ENCODE peak calls at places on chromosomes 12 and 14, in six cellular contexts. A is neural crest cell, H is upper lobe of right lung, X is AG09319, K is H9, R is astrocyte of the cerebellum. V is an unnamed sample.

GRCh38 chr12:52844386-52844785 is 4.4 kb downstream of the KRT78 start:
- DNase-seq in A (no peak), H (no peak), X (no peak), K (no peak), R (no peak), V (peak)

GRCh38 chr14:70289138-70289537 is 70.3 kb downstream of the COX16 start:
- DNase-seq in A (no peak), H (no peak), X (no peak), K (no peak), R (no peak), V (no peak)

GRCh38 chr12:15632708-15633107 is 156.5 kb downstream of the EPS8 start:
- DNase-seq in A (no peak), H (no peak), X (no peak), K (no peak), R (no peak), V (no peak)

GRCh38 chr12:51262758-51263177 is 7.4 kb downstream of the SMAGP start:
- DNase-seq in A (peak), H (peak), X (peak), K (peak), R (no peak), V (peak)

GRCh38 chr12:4445156-4446020 is at the start of gene FGF6:
- DNase-seq in A (no peak), H (no peak), X (no peak), K (no peak), R (no peak), V (no peak)

GRCh38 chr12:3119192-3119744 is 42.1 kb downstream of the TSPAN9 start:
- DNase-seq in A (no peak), H (no peak), X (no peak), K (no peak), R (no peak), V (no peak)

GRCh38 chr14:36301159-36301558 is 19.3 kb downstream of the MBIP start:
- DNase-seq in A (no peak), H (no peak), X (no peak), K (no peak), R (no peak), V (no peak)

GRCh38 chr14:94643316-94644101 is 31.3 kb downstream of the SERPINA3 start:
- DNase-seq in A (no peak), H (no peak), X (no peak), K (no peak), R (no peak), V (no peak)

GRCh38 chr14:100623961-100624360 is 36.7 kb upstream of the BEGAIN start:
- DNase-seq in A (no peak), H (peak), X (no peak), K (no peak), R (no peak), V (no peak)

GRCh38 chr12:76636141-76636692 is 76.6 kb upstream of the OSBPL8 start:
- DNase-seq in A (no peak), H (no peak), X (no peak), K (no peak), R (no peak), V (no peak)

GRCh38 chr12:128190614-128191013 is 76.4 kb upstream of the TMEM132C start:
- DNase-seq in A (peak), H (no peak), X (no peak), K (peak), R (no peak), V (no peak)

GRCh38 chr14:22339277-22339676 is 249.7 kb downstream of the DAD1 start:
- DNase-seq in A (no peak), H (no peak), X (no peak), K (no peak), R (peak), V (peak)

GRCh38 chr14:84217066-84217465 is 1312.9 kb upstream of the FLRT2 start:
- DNase-seq in A (no peak), H (no peak), X (no peak), K (no peak), R (no peak), V (no peak)

GRCh38 chr14:73245401-73246325 is 8.4 kb downstream of the PAPLN start:
- DNase-seq in A (no peak), H (peak), X (no peak), K (peak), R (no peak), V (peak)

GRCh38 chr14:96090441-96091148 is 51.4 kb downstream of the C14orf132 start:
- DNase-seq in A (no peak), H (no peak), X (no peak), K (no peak), R (peak), V (peak)

GRCh38 chr12:56766535-56766934 is 3.4 kb downstream of the HSD17B6 start:
- DNase-seq in A (no peak), H (no peak), X (no peak), K (peak), R (no peak), V (peak)

GRCh38 chr12:97951717-97952116 is 489.1 kb downstream of the RMST start:
- DNase-seq in A (no peak), H (no peak), X (no peak), K (no peak), R (no peak), V (no peak)

GRCh38 chr12:11814362-11814761 is 164.9 kb downstream of the ETV6 start:
- DNase-seq in A (no peak), H (no peak), X (no peak), K (no peak), R (peak), V (no peak)

GRCh38 chr12:11815397-11815796 is 165.9 kb downstream of the ETV6 start:
- DNase-seq in A (no peak), H (no peak), X (no peak), K (no peak), R (no peak), V (no peak)

GRCh38 chr12:11813422-11813813 is 163.9 kb downstream of the ETV6 start:
- DNase-seq in A (no peak), H (no peak), X (no peak), K (no peak), R (no peak), V (no peak)

GRCh38 chr12:11810962-11811361 is 161.5 kb downstream of the ETV6 start:
- DNase-seq in A (no peak), H (no peak), X (no peak), K (no peak), R (no peak), V (no peak)

GRCh38 chr12:11812558-11813421 is 163.3 kb downstream of the ETV6 start:
- DNase-seq in A (peak), H (no peak), X (no peak), K (peak), R (peak), V (peak)
- TF ChIP-seq CTCF in A (peak), H (no peak), X (no peak), K (peak), R (peak), V (no peak)

DNA sequence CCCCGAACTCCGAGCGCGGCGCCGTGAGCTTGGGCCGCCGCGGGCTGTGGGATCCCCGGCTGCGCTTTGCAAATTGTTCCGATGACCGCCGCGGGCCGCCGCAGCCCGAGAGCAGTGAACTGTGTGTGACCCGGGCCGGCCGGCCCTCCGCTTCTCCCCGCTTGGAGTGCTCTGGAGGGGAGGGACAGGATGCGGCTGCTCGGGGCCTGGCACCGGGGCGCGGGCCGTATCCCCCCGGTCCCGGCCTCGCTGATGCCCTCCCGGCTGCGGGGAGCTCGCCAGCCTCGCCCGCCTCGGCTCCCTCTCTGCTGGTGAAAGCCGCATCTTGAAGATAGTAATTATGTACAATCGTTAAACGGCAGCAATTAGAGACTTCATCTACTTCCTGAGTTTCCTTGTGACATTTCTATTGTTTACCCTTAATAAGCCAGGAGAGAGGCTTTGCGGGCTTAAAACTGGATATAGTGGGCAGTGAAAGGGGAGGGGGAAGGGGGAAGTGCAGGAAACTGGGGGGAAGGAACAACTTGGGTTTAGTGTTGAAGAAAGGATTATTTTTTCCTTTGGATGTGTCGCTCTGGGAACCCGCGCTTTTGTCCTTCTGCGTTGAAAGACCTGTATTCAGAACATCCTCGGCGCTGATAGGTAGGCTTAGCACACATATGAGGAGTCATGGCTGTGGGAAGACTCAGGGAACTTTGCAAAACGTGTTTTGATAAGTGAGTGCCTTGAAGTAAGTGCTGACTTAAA is 1.2 kb downstream of the PELI2 start:
- DNase-seq in A (no peak), H (peak), X (no peak), K (no peak), R (no peak), V (no peak)
- TF ChIP-seq CTCF in A (no peak), H (no peak), X (no peak), K (no peak), R (no peak), V (no peak)

GRCh38 chr14:52067873-52068740 is 752 bp downstream of the NID2 start:
- DNase-seq in A (peak), H (peak), X (no peak), K (peak), R (no peak), V (peak)

GRCh38 chr14:52072266-52072780 is 3.5 kb upstream of the NID2 start:
- DNase-seq in A (no peak), H (no peak), X (no peak), K (no peak), R (no peak), V (no peak)

GRCh38 chr14:52068741-52069616 is at the start of gene NID2:
- DNase-seq in A (peak), H (peak), X (peak), K (peak), R (peak), V (peak)

GRCh38 chr14:52071675-52072074 is 2.8 kb upstream of the NID2 start:
- DNase-seq in A (no peak), H (no peak), X (no peak), K (no peak), R (no peak), V (no peak)

DNA sequence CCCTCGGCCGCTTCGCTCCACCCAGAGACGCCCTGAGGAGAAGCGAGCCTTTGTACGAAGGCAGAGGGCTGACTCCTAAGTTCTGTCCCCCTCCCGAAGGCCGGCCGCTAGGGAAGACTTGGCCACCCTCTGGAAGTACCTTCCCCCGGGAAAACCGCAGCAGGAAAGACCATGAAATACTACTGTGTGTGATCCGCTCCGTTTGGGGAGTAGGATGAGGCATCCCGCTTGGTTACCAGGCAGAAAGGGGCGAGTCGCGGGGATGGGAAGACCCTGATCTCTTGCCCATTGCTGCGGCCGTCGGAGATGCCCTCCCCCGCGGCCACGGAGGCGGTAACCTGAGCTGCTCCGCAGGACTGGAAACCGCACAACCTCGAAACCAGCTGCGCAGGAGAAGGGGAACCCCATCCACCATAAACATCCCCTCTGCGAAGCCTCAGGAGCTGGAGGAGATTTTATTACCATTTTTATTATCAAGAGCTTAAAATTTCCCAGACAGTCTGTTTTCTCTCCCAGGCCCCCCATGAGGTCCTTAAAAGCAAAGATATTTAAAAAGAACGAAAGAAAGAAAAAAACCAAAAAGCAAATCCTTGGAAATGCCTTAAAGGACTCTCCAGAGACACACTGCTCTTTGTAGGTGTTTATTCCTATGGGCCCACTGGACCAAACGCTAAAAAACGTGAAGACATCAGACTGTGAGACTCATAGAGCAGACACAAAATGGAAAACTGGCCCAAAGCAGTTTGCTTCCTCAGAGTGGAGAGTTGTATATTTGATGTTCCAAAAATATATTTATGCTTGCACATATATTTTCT is 965 bp upstream of the NID2 start:
- DNase-seq in A (no peak), H (no peak), X (no peak), K (peak), R (no peak), V (peak)
- TF ChIP-seq CTCF in A (no peak), H (no peak), X (no peak), K (no peak), R (no peak), V (no peak)

GRCh38 chr14:55730602-55731001 is 150.6 kb downstream of the KTN1 start:
- DNase-seq in A (no peak), H (no peak), X (no peak), K (no peak), R (no peak), V (no peak)

GRCh38 chr14:55733609-55734008 is 153.6 kb downstream of the KTN1 start:
- DNase-seq in A (no peak), H (no peak), X (no peak), K (no peak), R (no peak), V (no peak)

GRCh38 chr14:55734731-55735130 is 154.7 kb downstream of the KTN1 start:
- DNase-seq in A (no peak), H (no peak), X (no peak), K (no peak), R (no peak), V (no peak)

GRCh38 chr14:55731881-55732498 is 152.0 kb downstream of the KTN1 start:
- DNase-seq in A (peak), H (no peak), X (no peak), K (peak), R (no peak), V (no peak)

DNA sequence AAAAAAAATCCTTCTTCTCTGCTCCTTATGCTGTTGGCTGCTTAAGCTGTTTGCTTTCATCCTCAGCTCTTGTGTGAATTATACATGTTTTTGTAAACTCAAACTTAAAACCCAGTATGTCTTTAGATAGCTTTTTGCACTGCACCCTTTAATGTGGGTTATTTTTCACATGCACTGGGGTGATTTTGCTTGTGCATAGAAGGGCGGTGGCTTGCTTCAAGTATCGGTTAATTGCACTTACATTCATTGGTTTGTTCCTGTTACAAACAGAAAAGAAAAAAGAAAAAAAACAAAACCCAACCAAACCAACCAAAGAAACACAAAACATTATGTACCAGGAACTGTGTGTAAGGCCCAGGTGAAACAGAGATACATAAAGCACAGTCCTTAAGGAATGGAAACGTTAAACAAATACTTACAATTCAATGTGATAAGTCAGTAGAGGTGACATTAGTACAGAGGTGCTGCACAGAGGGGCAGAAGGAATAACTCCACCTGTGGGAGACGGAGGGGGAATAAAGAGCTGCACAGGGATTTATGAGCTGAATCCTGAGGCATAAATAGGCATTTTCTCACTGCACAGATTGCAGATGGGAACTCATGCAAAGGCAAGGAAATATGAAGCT is 151.4 kb downstream of the KTN1 start:
- DNase-seq in A (no peak), H (no peak), X (no peak), K (no peak), R (no peak), V (no peak)
- TF ChIP-seq CTCF in A (no peak), H (no peak), X (no peak), K (no peak), R (no peak), V (no peak)

GRCh38 chr12:111692575-111693210 is 6.8 kb downstream of the ACAD10 start:
- DNase-seq in A (no peak), H (no peak), X (no peak), K (peak), R (no peak), V (no peak)
- TF ChIP-seq CTCF in A (peak), H (no peak), X (no peak), K (peak), R (peak), V (no peak)

DNA sequence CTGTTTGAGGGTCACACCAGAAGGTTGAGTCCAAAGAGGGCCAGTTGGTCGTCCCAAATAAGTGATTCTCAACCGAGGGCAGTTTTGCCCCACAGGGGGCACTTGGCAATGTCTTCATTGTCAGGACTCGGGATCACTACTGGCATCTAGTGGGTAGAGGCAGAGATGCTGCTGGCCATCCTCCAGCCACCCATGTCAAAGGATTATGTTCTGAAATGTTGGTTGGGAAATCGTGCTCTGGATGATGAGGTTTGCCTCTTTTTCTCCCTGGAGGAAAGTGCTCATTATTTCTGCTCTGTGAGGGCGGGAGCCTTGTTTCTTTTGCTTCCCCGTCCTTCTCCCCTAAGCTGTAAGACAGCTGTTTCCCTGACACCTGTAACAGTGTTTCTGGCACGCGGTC is 3.6 kb downstream of the ZNF839 start:
- DNase-seq in A (no peak), H (peak), X (peak), K (peak), R (peak), V (no peak)
- TF ChIP-seq CTCF in A (peak), H (peak), X (peak), K (peak), R (peak), V (no peak)

GRCh38 chr14:102785598-102785963 is 8.3 kb downstream of the TRAF3 start:
- DNase-seq in A (no peak), H (no peak), X (no peak), K (no peak), R (no peak), V (no peak)
- TF ChIP-seq CTCF in A (no peak), H (no peak), X (no peak), K (peak), R (peak), V (no peak)

GRCh38 chr14:34770901-34771300 is 56.5 kb upstream of the CFL2 start:
- DNase-seq in A (no peak), H (no peak), X (no peak), K (no peak), R (no peak), V (no peak)

GRCh38 chr14:34766611-34767010 is 52.2 kb upstream of the CFL2 start:
- DNase-seq in A (no peak), H (no peak), X (peak), K (no peak), R (peak), V (no peak)

DNA sequence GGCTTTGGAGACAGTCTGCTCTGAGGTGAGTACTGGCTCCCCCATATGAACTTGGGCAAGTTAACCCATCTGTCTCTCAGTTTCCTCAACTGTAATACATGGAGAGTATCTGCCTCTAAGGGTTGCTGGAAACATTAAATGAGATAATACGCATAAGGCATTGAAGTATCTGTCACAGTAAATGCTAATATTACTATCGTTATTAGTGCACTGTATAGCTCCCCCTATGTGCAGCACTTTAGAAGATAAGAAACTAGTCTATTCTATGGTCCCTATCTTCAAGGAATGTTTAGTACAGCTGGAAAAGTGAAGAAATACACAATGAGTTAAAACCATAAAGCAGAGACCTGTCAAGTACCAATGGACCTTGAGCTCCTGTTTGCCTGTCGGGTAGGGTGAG is 51.7 kb upstream of the CFL2 start:
- DNase-seq in A (no peak), H (no peak), X (no peak), K (no peak), R (no peak), V (no peak)
- TF ChIP-seq CTCF in A (peak), H (no peak), X (no peak), K (peak), R (no peak), V (no peak)

V was measured in mucosa of descending colon.